ENCODE peak calls at places on chromosomes 4 and X, in nine cellular contexts. D is K562, M is fibroblast of lung, E is MM.1S, Z is PC-9, L is PC-3, I is IMR-90, X is hepatocyte, T is neural progenitor cell. Y is an unnamed sample.
A peak's percentile ranks its signal among the peaks of the same experiment; 100 is the strongest.

GRCh38 chrX:54045563-54046228 is 1.4 kb upstream of the PHF8 start:
- DNase-seq in Z (no peak), D (no peak), L (no peak), I (no peak), M (no peak), T (peak; percentile 7), X (no peak), E (no peak), Y (no peak)

GRCh38 chr4:139587452-139587851 is 31.4 kb upstream of the SETD7 start:
- DNase-seq in T (no peak), M (peak; percentile 20), Z (no peak), L (no peak), I (no peak), X (no peak), E (no peak), D (no peak), Y (no peak)

GRCh38 chrX:133741303-133741702 is 244.1 kb downstream of the GPC3 start:
- DNase-seq in Z (no peak), T (no peak), X (no peak), I (peak; percentile 13), E (no peak), L (no peak), M (peak; percentile 55), D (no peak), Y (no peak)

GRCh38 chr4:19054916-19055315 is 1033.4 kb upstream of the LCORL start:
- DNase-seq in T (peak; percentile 8), E (no peak), I (no peak), Z (no peak), M (no peak), D (no peak), L (no peak), X (no peak), Y (no peak)

GRCh38 chr4:87579478-87579877 is 28.9 kb upstream of the DSPP start:
- DNase-seq in M (no peak), T (no peak), D (no peak), E (no peak), L (no peak), Z (no peak), I (no peak), X (no peak), Y (no peak)

GRCh38 chr4:12729384-12729783 is 754.8 kb downstream of the RAB28 start:
- DNase-seq in E (no peak), D (peak; percentile 43), M (peak; percentile 40), T (peak; percentile 25), X (peak; percentile 22), I (peak; percentile 15), L (peak; percentile 35), Z (no peak), Y (peak; percentile 39)

GRCh38 chr4:141899541-141899940 is 263.2 kb downstream of the IL15 start:
- DNase-seq in D (no peak), L (peak; percentile 26), M (no peak), E (no peak), T (no peak), Z (no peak), X (no peak), I (no peak), Y (no peak)

GRCh38 chr4:156763511-156763910 is 208.1 kb downstream of the PDGFC start:
- DNase-seq in E (no peak), L (no peak), I (peak; percentile 43), T (no peak), Z (no peak), M (peak; percentile 82), D (no peak), X (no peak), Y (no peak)

GRCh38 chrX:103276581-103277002 is at the start of gene TCEAL5:
- DNase-seq in I (no peak), Z (no peak), L (no peak), X (no peak), E (no peak), T (no peak), D (no peak), M (no peak), Y (no peak)

GRCh38 chr4:17283832-17284231 is 228.1 kb downstream of the QDPR start:
- DNase-seq in E (no peak), M (no peak), Z (no peak), X (no peak), L (no peak), D (no peak), T (no peak), I (no peak), Y (no peak)

GRCh38 chr4:80035336-80035735 is 37.7 kb downstream of the ANTXR2 start:
- DNase-seq in M (no peak), E (peak; percentile 64), D (no peak), L (no peak), Z (no peak), I (no peak), X (peak; percentile 56), T (no peak), Y (no peak)

GRCh38 chr4:160819791-160820190 is 1344.0 kb downstream of the FSTL5 start:
- DNase-seq in X (no peak), D (no peak), Z (no peak), I (no peak), M (no peak), T (no peak), E (no peak), L (peak; percentile 52), Y (no peak)

GRCh38 chrX:41127476-41128192 is 42.4 kb downstream of the USP9X start:
- DNase-seq in L (no peak), I (no peak), Z (no peak), D (no peak), M (no peak), T (no peak), X (peak; percentile 34), E (peak; percentile 28), Y (peak; percentile 4)

GRCh38 chr4:8260656-8261111 is 8.9 kb upstream of the HTRA3 start:
- DNase-seq in X (peak; percentile 60), T (no peak), D (no peak), M (peak; percentile 89), L (peak; percentile 79), I (peak; percentile 96), E (no peak), Z (no peak), Y (no peak)

GRCh38 chrX:25083661-25084060 is 67.9 kb upstream of the ARX start:
- DNase-seq in E (no peak), M (no peak), I (no peak), T (no peak), X (no peak), D (no peak), Z (no peak), L (peak; percentile 74), Y (no peak)

GRCh38 chr4:74640111-74640903 is 154.0 kb downstream of the BTC start:
- DNase-seq in D (no peak), X (no peak), L (peak; percentile 46), E (no peak), M (peak; percentile 97), Z (no peak), T (no peak), I (peak; percentile 92), Y (no peak)
- H3K4me2 ChIP-seq in D (no peak overlapping the region), X (no peak overlapping the region), L (no peak overlapping the region), E (no peak overlapping the region), M (peak overlapping the region; percentile 63), Z (no peak overlapping the region), T (no peak overlapping the region), I (peak overlapping the region; percentile 50), Y (no peak overlapping the region)

GRCh38 chr4:1012031-1012739 is 759 bp downstream of the FGFRL1 start:
- DNase-seq in Z (peak; percentile 58), L (peak; percentile 34), I (no peak), M (no peak), D (peak; percentile 78), X (peak; percentile 70), T (peak; percentile 77), E (no peak), Y (peak; percentile 19)

GRCh38 chr4:1010522-1011021 is 854 bp upstream of the FGFRL1 start:
- DNase-seq in D (peak; percentile 9), L (peak; percentile 79), M (peak; percentile 83), T (peak; percentile 59), I (peak; percentile 68), E (no peak), Z (peak; percentile 89), X (peak; percentile 85), Y (peak; percentile 18)

GRCh38 chr4:1011022-1011694 is at the start of gene FGFRL1:
- DNase-seq in L (peak; percentile 77), Z (peak; percentile 73), E (no peak), D (peak; percentile 88), I (peak; percentile 77), M (peak; percentile 85), T (peak; percentile 94), X (peak; percentile 96), Y (peak; percentile 85)

GRCh38 chr4:1008840-1009646 is 2.4 kb upstream of the FGFRL1 start:
- DNase-seq in X (no peak), Z (no peak), I (no peak), E (no peak), D (no peak), M (no peak), L (no peak), T (no peak), Y (peak; percentile 28)

GRCh38 chr4:1009647-1010521 is 1.5 kb upstream of the FGFRL1 start:
- DNase-seq in T (peak; percentile 83), D (peak; percentile 79), I (peak; percentile 36), Z (peak; percentile 48), L (peak; percentile 44), M (peak; percentile 51), X (peak; percentile 93), E (no peak), Y (peak; percentile 70)
- TF ChIP-seq CTCF in T (peak; percentile 35), D (no peak), I (peak; percentile 33), Z (no peak), L (no peak), M (peak; percentile 7), X (peak; percentile 5), E (no peak), Y (no peak)

DNA sequence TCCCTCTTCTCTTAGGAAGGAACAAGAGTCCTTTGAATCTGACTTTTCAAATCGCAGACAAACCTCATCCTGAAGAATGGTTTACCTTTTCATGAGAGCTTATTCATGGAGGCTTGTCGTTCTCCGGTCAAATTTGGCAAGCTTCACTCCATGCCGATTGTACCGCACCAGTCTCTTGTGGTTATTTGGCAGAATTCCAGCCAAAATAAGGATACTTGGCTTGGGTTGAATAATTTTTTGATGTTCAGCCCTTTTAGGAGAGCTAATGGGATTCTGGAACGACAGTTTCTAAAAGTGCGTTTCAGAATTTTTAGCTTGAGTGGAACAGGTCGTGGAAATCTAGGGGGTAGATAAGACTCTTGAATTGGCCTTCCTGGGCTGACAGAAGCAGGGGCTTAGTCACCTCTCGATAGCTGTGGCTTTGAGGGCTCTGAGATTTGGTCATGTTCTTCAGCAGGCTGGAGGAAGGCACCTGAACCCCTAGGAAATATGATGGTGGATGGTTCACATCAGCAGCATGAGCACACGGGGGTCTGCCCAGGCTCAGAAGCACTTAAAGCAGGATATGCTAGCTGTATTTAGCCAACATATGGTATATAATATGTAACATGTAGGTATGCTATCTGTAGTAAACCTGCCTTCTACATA is 1.5 kb downstream of the KLHL2 start:
- DNase-seq in E (no peak), I (no peak), D (no peak), Z (no peak), M (no peak), X (no peak), T (no peak), L (peak; percentile 29), Y (peak; percentile 9)
- H3K4me2 ChIP-seq in E (peak overlapping the region; percentile 84), I (peak overlapping the region; percentile 52), D (no peak overlapping the region), Z (peak overlapping the region; percentile 74), M (peak overlapping the region; percentile 83), X (peak overlapping the region; percentile 80), T (peak overlapping the region; percentile 84), L (peak overlapping the region; percentile 92), Y (peak overlapping the region; percentile 90)

DNA sequence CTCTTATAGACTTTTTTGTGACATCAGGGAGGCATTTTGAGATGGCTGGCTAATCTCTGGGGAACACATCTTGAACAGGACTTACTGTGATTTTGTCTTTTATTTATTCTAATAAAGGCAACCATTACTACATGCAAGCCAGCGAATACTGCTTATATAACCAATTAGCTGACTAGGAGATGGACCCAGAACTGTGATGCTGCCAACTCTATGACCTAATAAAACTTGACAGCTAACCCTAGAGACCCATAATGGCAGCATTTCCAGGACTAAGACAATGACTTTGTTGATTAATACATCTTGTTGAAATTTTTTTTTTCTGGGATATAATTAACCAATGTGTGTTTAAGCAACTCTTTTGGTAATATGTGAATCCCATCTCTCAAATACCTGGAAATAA is 584.6 kb downstream of the PRR32 start:
- DNase-seq in L (no peak), T (no peak), D (no peak), X (no peak), Z (no peak), M (no peak), I (no peak), E (no peak), Y (no peak)
- TF ChIP-seq CTCF in L (no peak), T (no peak), D (no peak), X (no peak), Z (no peak), M (no peak), I (no peak), E (no peak), Y (no peak)

Y was measured in OCI-LY7.